ENCODE peak calls at places on chromosomes 1 and 21, in ten cellular contexts. Z is GM13976; I is A172; K is GF-D8; C is C1 segment of cervical spinal cord; V is fibroblast of pulmonary artery; Y is NCI-H2081; H is heart left ventricle; M is activated naive CD4-positive, alpha-beta T cell treated with anti-CD3 and anti-CD28 coated beads, Interleukin-2, amount 10 ng/mL, durations not matched to agents 7 days and 5 days; T is skeletal muscle cell. S is an unnamed sample.

GRCh38 chr1:205226868-205227583 is 720 bp upstream of the TMCC2 start:
- DNase-seq in Z (no peak), I (peak), K (no peak), H (no peak), V (peak), T (no peak), C (no peak), M (no peak), Y (no peak), S (peak)

GRCh38 chr1:90835661-90836344 is 118.7 kb upstream of the BARHL2 start:
- DNase-seq in I (no peak), Y (no peak), M (no peak), K (no peak), C (no peak), Z (peak), V (no peak), T (no peak), H (peak), S (no peak)

GRCh38 chr1:66556161-66556611 is 22.2 kb downstream of the SGIP1 start:
- DNase-seq in H (no peak), M (no peak), T (no peak), I (no peak), C (peak), Z (no peak), Y (no peak), V (no peak), K (no peak), S (peak)

GRCh38 chr1:28111157-28111556 is 22.7 kb upstream of the EYA3 start:
- DNase-seq in C (no peak), V (no peak), Z (peak), M (no peak), T (no peak), K (peak), I (peak), H (no peak), Y (no peak), S (no peak)

GRCh38 chr1:31769720-31770390 is 5.7 kb upstream of the ADGRB2 start:
- DNase-seq in C (peak), Y (peak), T (no peak), K (no peak), H (no peak), V (no peak), M (no peak), Z (no peak), I (no peak), S (peak)

GRCh38 chr1:237507005-237507404 is 383.7 kb downstream of the ZP4 start:
- DNase-seq in Y (no peak), Z (peak), M (no peak), H (no peak), V (no peak), K (no peak), C (no peak), T (no peak), I (no peak), S (no peak)

GRCh38 chr1:210908257-210908656 is 225.7 kb downstream of the KCNH1 start:
- DNase-seq in H (no peak), Z (no peak), K (no peak), I (no peak), V (no peak), C (peak), T (no peak), Y (peak), M (no peak), S (peak)

GRCh38 chr1:52152976-52153375 is 11.1 kb downstream of the ZFYVE9 start:
- DNase-seq in K (no peak), V (peak), H (no peak), Y (no peak), Z (no peak), I (no peak), T (no peak), C (no peak), M (no peak), S (no peak)

GRCh38 chr1:25037174-25038074 is 107.3 kb upstream of the RUNX3 start:
- DNase-seq in Y (peak), H (peak), M (peak), V (no peak), C (no peak), K (peak), Z (peak), I (peak), T (no peak), S (no peak)

GRCh38 chr1:210600421-210601195 is 271.9 kb downstream of the HHAT start:
- DNase-seq in C (no peak), V (no peak), Z (no peak), Y (no peak), K (no peak), I (peak), T (peak), M (no peak), H (no peak), S (no peak)

GRCh38 chr1:204075116-204075636 is 2.3 kb downstream of the SOX13 start:
- DNase-seq in I (no peak), C (no peak), M (no peak), V (no peak), H (no peak), K (no peak), Z (no peak), Y (no peak), T (no peak), S (no peak)

GRCh38 chr1:225697437-225697836 is 44.5 kb upstream of the ENAH start:
- DNase-seq in Z (no peak), T (no peak), V (no peak), C (no peak), K (no peak), H (no peak), I (no peak), M (no peak), Y (no peak), S (no peak)

GRCh38 chr1:226541231-226541630 is 7.3 kb upstream of the STUM start:
- DNase-seq in Z (no peak), K (no peak), H (no peak), C (no peak), I (no peak), T (no peak), Y (no peak), M (no peak), V (no peak), S (no peak)

GRCh38 chr21:33069645-33069993 is 322 bp upstream of the OLIG1 start:
- DNase-seq in H (no peak), M (no peak), I (no peak), C (no peak), K (no peak), Y (no peak), Z (no peak), V (no peak), T (no peak), S (no peak)

GRCh38 chr1:51313268-51313852 is 17.0 kb downstream of the TTC39A start:
- DNase-seq in C (no peak), I (peak), M (no peak), Y (no peak), V (no peak), H (peak), Z (no peak), K (no peak), T (no peak), S (no peak)

GRCh38 chr1:151243683-151244216 is 10.8 kb upstream of the PSMD4 start:
- DNase-seq in C (no peak), T (no peak), Y (no peak), Z (no peak), M (no peak), H (no peak), V (no peak), K (no peak), I (no peak), S (no peak)

GRCh38 chr21:44834951-44835646 is 17.2 kb upstream of the SUMO3 start:
- DNase-seq in Z (no peak), K (no peak), Y (no peak), T (no peak), V (no peak), M (no peak), I (no peak), C (no peak), H (no peak), S (no peak)

GRCh38 chr1:246470588-246470987 is 36.5 kb downstream of the SMYD3 start:
- DNase-seq in I (no peak), C (no peak), K (no peak), Z (no peak), H (no peak), M (no peak), Y (no peak), V (no peak), T (no peak), S (no peak)

GRCh38 chr1:214028569-214028968 is 40.8 kb downstream of the PROX1 start:
- DNase-seq in I (no peak), V (no peak), C (no peak), K (no peak), M (no peak), Z (no peak), H (no peak), T (no peak), Y (no peak), S (no peak)

GRCh38 chr1:198623920-198624647 is 14.8 kb upstream of the PTPRC start:
- DNase-seq in C (no peak), K (no peak), T (peak), I (peak), H (no peak), Y (no peak), M (peak), V (peak), Z (no peak), S (no peak)

GRCh38 chr1:158286966-158287365 is 2.8 kb upstream of the CD1C start:
- DNase-seq in T (no peak), Y (no peak), Z (no peak), H (no peak), K (no peak), I (no peak), C (no peak), M (no peak), V (no peak), S (no peak)

GRCh38 chr1:183694035-183694434 is 40.9 kb upstream of the APOBEC4 start:
- DNase-seq in V (no peak), H (no peak), M (no peak), T (no peak), I (no peak), Z (no peak), K (no peak), Y (no peak), C (peak), S (no peak)

GRCh38 chr1:235945775-235946565 is 79.3 kb upstream of the LYST start:
- DNase-seq in C (no peak), H (no peak), T (no peak), M (no peak), K (peak), V (no peak), Z (peak), Y (no peak), I (no peak), S (no peak)

GRCh38 chr1:62022348-62022747 is 172.3 kb upstream of the L1TD1 start:
- DNase-seq in I (no peak), K (no peak), Z (no peak), H (no peak), C (no peak), V (no peak), M (no peak), Y (peak), T (no peak), S (no peak)